ENCODE peak calls at places on chromosomes 1 and 21, in four cellular contexts. N, Y, G and L are unnamed samples.

GRCh38 chr1:60296794-60297193 is 223.2 kb upstream of the C1orf87 start:
- DNase-seq in N (no peak), Y (no peak), G (no peak), L (no peak)

GRCh38 chr1:6489799-6490180 is 1.7 kb downstream of the PLEKHG5 start:
- DNase-seq in N (no peak), Y (peak), G (peak), L (peak)

GRCh38 chr1:168422203-168422848 is 121.5 kb downstream of the XCL2 start:
- DNase-seq in N (no peak), Y (no peak), G (no peak), L (no peak)

GRCh38 chr1:111792249-111792648 is 36.5 kb downstream of the DDX20 start:
- DNase-seq in N (no peak), Y (no peak), G (no peak), L (no peak)

GRCh38 chr1:116990612-116991151 is 10.9 kb upstream of the CD101 start:
- DNase-seq in N (no peak), Y (no peak), G (peak), L (no peak)

GRCh38 chr1:56464294-56464693 is 115.1 kb downstream of the PLPP3 start:
- DNase-seq in N (no peak), Y (no peak), G (no peak), L (no peak)

GRCh38 chr1:173453982-173454381 is 23.2 kb upstream of the PRDX6 start:
- DNase-seq in N (no peak), Y (no peak), G (peak), L (no peak)

GRCh38 chr1:201933840-201934430 is 12.4 kb downstream of the LMOD1 start:
- DNase-seq in N (no peak), Y (no peak), G (peak), L (no peak)

GRCh38 chr1:18093193-18093592 is 14.4 kb upstream of the IGSF21 start:
- DNase-seq in N (no peak), Y (no peak), G (no peak), L (no peak)

GRCh38 chr1:2133879-2134215 is 60.7 kb downstream of the FAAP20 start:
- DNase-seq in N (no peak), Y (no peak), G (no peak), L (no peak)
- H2BK12ac ChIP-seq in N (no peak), Y (no peak), G (peak), L (no peak)

DNA sequence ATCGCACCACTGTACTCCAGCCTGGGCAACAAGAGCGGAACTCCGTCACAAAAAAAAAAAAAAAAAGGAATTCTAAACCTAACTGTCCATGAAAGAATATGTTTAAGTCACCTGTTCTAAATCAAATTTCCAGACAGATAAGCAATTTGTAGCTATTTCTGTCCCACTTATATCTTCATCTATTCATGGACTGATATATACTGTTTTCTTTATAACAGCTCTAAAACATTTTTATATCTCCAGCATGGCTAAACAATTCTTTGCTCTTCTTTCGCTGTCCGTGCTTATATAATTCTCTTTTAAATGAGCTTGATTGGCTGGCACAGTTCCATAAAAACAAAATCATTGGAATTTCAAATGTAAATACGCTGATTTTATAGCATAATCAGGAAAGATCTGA is 30.5 kb downstream of the BRWD1 start:
- DNase-seq in N (no peak), Y (no peak), G (no peak), L (no peak)
- H3K14ac ChIP-seq in N (no peak), Y (no peak), G (no peak), L (no peak)

GRCh38 chr1:103218369-103218768 is 110.0 kb upstream of the COL11A1 start:
- DNase-seq in N (no peak), Y (no peak), G (no peak), L (no peak)

GRCh38 chr1:103218821-103219220 is 110.5 kb upstream of the COL11A1 start:
- DNase-seq in N (no peak), Y (no peak), G (no peak), L (no peak)

GRCh38 chr1:103220503-103221095 is 112.3 kb upstream of the COL11A1 start:
- DNase-seq in N (no peak), Y (no peak), G (peak), L (no peak)
- H2AFZ ChIP-seq in N (peak), Y (no peak), G (no peak), L (peak)

DNA sequence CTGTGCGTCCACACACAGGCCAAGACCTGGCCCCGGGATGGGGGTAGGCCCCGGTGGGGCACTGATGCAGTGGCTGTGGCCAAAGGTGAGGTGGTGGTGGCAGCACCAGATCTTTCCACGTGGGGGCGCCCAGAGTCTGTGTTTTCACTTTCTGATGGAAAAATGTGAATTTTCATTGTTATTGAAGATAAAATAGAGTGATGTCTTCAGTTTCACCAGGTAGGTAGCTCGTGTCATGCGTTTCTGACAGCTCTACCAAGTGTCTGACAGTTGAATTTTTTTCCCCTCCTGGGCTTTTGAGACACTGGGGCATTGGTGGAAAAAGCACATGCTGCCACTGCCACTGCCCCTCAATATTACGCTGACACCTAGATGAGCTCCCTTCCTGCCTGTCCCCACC is 40.0 kb upstream of the MAGOH start:
- DNase-seq in N (no peak), Y (peak), G (peak), L (peak)
- H2BK12ac ChIP-seq in N (no peak), Y (no peak), G (no peak), L (no peak)

GRCh38 chr1:156707486-156708244 is 2.3 kb upstream of the CRABP2 start:
- DNase-seq in N (no peak), Y (peak), G (peak), L (no peak)

GRCh38 chr1:156705918-156706646 is 699 bp upstream of the CRABP2 start:
- DNase-seq in N (peak), Y (peak), G (peak), L (peak)

GRCh38 chr1:156706647-156707008 is 1.2 kb upstream of the CRABP2 start:
- DNase-seq in N (no peak), Y (peak), G (peak), L (peak)

GRCh38 chr1:156708245-156708661 is 2.9 kb upstream of the CRABP2 start:
- DNase-seq in N (no peak), Y (peak), G (no peak), L (no peak)

GRCh38 chr1:156707027-156707426 is 1.6 kb upstream of the CRABP2 start:
- DNase-seq in N (no peak), Y (no peak), G (no peak), L (no peak)
- H3K14ac ChIP-seq in N (no peak), Y (peak), G (no peak), L (no peak)